ENCODE peak calls at places on chromosomes 13 and 19, in six cellular contexts. U is K562, O is H1, K is A549, Y is HCT116, J is endothelial cell of umbilical vein. P is an unnamed sample.

GRCh38 chr13:107211073-107211472 is 643.1 kb upstream of the ARGLU1 start:
- DNase-seq in U (peak; percentile 40), O (peak; percentile 27), K (peak; percentile 61), Y (peak; percentile 22), J (peak; percentile 92), P (peak; percentile 72)

GRCh38 chr13:42553098-42554046 is 20.6 kb upstream of the TNFSF11 start:
- DNase-seq in U (no peak), O (no peak), K (peak; percentile 1), Y (no peak), J (peak; percentile 83), P (no peak)

GRCh38 chr19:51002542-51003311 is 1.3 kb upstream of the KLK8 start:
- DNase-seq in U (peak; percentile 98), O (peak; percentile 79), K (peak; percentile 92), Y (peak; percentile 99), J (no peak), P (peak; percentile 25)

GRCh38 chr19:50510121-50510670 is 795 bp downstream of the JOSD2 start:
- DNase-seq in U (no peak), O (no peak), K (no peak), Y (no peak), J (no peak), P (no peak)

GRCh38 chr13:50006426-50007135 is 8.7 kb upstream of the KCNRG start:
- DNase-seq in U (no peak), O (no peak), K (no peak), Y (no peak), J (peak; percentile 25), P (no peak)

GRCh38 chr13:26037302-26037701 is 14.5 kb downstream of the SHISA2 start:
- DNase-seq in U (peak; percentile 35), O (peak; percentile 69), K (peak; percentile 19), Y (peak; percentile 23), J (peak; percentile 40), P (peak; percentile 67)

GRCh38 chr13:45823583-45823982 is 28.0 kb downstream of the SIAH3 start:
- DNase-seq in U (no peak), O (no peak), K (no peak), Y (no peak), J (no peak), P (peak; percentile 25)

GRCh38 chr13:109812375-109812774 is 26.0 kb upstream of the IRS2 start:
- DNase-seq in U (no peak), O (no peak), K (no peak), Y (no peak), J (no peak), P (no peak)

GRCh38 chr13:70568571-70568970 is 460.3 kb upstream of the KLHL1 start:
- DNase-seq in U (peak; percentile 5), O (no peak), K (peak; percentile 45), Y (peak; percentile 19), J (peak; percentile 68), P (peak; percentile 56)

GRCh38 chr13:33678906-33679657 is 138.9 kb upstream of the RFC3 start:
- DNase-seq in U (peak; percentile 10), O (no peak), K (peak; percentile 85), Y (no peak), J (peak; percentile 95), P (no peak)
- TF ChIP-seq POLR2A in U (no peak), O (no peak), K (no peak), Y (no peak), J (peak; percentile 38), P (no peak)

GRCh38 chr19:1811942-1812425 is at the start of gene ATP8B3:
- DNase-seq in U (peak; percentile 99), O (no peak), K (no peak), Y (no peak), J (no peak), P (no peak)
- TF ChIP-seq MAX in U (no peak), O (peak; percentile 7), K (no peak), Y (no peak), J (no peak), P (no peak)

DNA sequence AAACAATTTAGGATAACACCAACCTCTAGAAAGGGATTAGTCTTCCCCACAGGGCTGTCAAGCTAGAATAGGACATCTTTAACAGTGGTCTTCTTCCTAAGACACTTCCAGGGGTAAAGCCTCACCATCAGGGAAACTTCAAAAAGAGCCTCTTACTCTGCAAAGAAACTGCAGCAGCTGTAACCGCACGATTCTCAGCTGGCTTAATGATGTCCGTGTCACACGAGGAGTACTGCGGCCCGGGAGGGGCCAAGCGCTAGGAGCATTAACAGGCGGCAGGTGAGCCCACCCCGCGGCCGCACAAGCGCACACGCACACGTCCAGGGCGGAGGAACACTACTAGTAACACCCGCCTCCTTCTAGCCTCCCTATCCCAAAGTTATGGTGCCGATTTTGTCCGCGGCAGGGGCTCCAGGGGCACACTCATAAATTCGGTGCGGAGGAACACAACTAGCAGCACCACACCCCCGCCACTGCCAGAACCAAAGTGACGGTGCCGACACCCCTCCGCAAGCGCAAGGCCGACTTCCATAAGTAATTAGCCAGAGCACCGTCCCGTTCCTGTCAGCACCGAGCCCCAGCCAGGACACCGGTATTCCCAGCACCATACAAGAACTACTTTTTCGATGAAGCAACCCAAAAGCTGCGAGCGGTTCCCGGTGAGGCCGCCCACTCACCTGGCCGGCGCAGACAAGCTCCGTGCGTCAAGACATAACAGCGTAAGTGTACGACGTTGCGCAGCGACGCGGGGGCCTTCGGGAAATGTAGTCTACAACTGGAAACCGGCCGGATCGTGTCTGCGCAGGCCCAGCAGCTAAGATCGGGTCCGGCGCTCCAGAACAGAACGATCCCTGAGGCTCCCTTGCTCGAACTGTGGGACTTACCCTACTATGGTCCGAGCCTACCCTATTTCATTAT is at the start of the genes ZNF540 and ZNF571:
- DNase-seq in U (peak; percentile 80), O (peak; percentile 90), K (peak; percentile 97), Y (no peak), J (peak; percentile 94), P (peak; percentile 88)
- TF ChIP-seq POLR2A in U (peak; percentile 43), O (no peak), K (peak; percentile 43), Y (no peak), J (peak; percentile 17), P (no peak)

DNA sequence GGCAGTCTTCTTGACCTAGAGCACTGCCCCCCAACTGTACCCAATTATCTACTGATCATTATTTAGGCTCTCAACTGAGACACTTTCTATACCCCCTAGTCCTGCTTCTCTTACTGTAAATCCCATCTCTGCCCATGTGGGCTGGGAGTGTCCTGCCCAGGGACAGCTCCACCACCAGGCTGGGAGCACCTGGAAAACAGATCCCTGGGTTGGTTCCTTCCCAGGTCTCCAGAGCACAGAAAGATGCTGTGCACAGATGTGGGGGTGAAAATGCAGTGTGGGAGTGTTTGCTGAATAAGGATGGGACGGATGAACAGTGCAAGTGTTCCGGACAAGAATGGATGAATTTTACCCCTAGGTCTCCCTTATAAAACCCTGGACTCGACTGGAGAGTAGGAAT is 12.7 kb downstream of the CYP4F2 start:
- DNase-seq in U (no peak), O (no peak), K (no peak), Y (no peak), J (no peak), P (no peak)
- TF ChIP-seq MAX in U (no peak), O (no peak), K (no peak), Y (no peak), J (no peak), P (no peak)

GRCh38 chr13:99257291-99257690 is 888 bp downstream of the GPR18 start:
- DNase-seq in U (no peak), O (no peak), K (no peak), Y (no peak), J (no peak), P (no peak)

GRCh38 chr13:99256709-99257108 is 1.5 kb downstream of the GPR18 start:
- DNase-seq in U (no peak), O (no peak), K (no peak), Y (no peak), J (no peak), P (peak; percentile 63)

GRCh38 chr13:99258946-99259345 is 767 bp upstream of the GPR18 start:
- DNase-seq in U (no peak), O (no peak), K (no peak), Y (no peak), J (no peak), P (peak; percentile 53)

GRCh38 chr13:99260216-99260615 is 2.0 kb upstream of the GPR18 start:
- DNase-seq in U (no peak), O (no peak), K (no peak), Y (no peak), J (no peak), P (no peak)

DNA sequence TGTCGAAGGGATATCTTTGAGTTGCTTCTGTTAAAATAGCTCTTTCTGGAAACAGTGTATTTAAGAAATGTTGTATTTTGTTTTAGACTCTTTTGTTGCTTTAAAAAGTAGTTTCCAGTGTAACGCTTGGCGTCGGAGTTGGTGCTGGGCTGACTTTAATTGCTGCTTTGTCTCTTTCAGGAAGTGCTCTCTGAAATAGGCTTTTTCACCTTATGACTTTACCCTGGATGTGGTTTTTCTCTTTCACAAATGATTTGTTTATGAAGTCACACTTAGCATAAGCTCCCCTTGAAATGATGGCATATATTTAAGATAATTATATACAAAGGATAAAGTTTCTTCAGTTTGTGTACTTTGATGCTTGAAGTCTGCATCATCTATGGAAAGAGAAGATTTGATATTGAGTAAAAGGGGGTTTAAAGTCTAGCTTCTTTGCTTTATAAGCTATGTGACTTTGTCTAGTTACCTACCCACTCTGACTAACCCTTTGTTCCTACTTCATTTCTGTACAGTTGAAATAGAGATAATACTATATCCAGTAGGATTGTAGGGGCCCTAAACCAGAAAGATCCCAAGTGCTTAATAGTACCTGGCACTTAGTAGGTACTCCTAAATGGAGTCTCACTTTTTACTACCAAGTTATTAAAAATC is at the start of gene GPR18:
- DNase-seq in U (no peak), O (no peak), K (no peak), Y (no peak), J (peak; percentile 15), P (no peak)
- TF ChIP-seq POLR2A in U (no peak), O (no peak), K (no peak), Y (no peak), J (no peak), P (no peak)

P was measured in NB4.